ENCODE peak calls at places on chromosome 4, in eight cellular contexts. W is neural progenitor cell; L is CD4-positive, CD25-positive, alpha-beta regulatory T cell; E is thyroid gland; M is kidney epithelial cell; D is ascending aorta; H is MM.1S; Q is testis. K is an unnamed sample.

GRCh38 chr4:151614532-151614931 is 146.3 kb downstream of the GATB start:
- DNase-seq in E (no peak), H (no peak), Q (no peak), W (no peak), L (no peak), D (no peak), M (no peak), K (no peak)

GRCh38 chr4:63105839-63106238 is 1303.4 kb downstream of the TECRL start:
- DNase-seq in W (no peak), D (no peak), Q (no peak), H (no peak), L (no peak), M (no peak), E (no peak), K (no peak)

GRCh38 chr4:165662341-165662740 is 210.7 kb upstream of the TLL1 start:
- DNase-seq in W (no peak), L (no peak), Q (no peak), E (no peak), D (no peak), M (no peak), H (no peak), K (no peak)

GRCh38 chr4:174210952-174211490 is 72.4 kb downstream of the FBXO8 start:
- DNase-seq in E (no peak), Q (no peak), M (no peak), L (no peak), D (no peak), H (no peak), W (no peak), K (no peak)

GRCh38 chr4:140702096-140702757 is 54.0 kb downstream of the TBC1D9 start:
- DNase-seq in M (no peak), Q (no peak), E (no peak), L (no peak), H (no peak), D (no peak), W (no peak), K (no peak)

GRCh38 chr4:185139736-185140135 is 3.3 kb upstream of the SLC25A4 start:
- DNase-seq in W (no peak), M (no peak), E (no peak), Q (no peak), H (no peak), L (no peak), D (no peak), K (no peak)

GRCh38 chr4:150211016-150211415 is 132.8 kb downstream of the DCLK2 start:
- DNase-seq in H (no peak), D (no peak), W (no peak), L (no peak), E (no peak), Q (no peak), M (no peak), K (no peak)

GRCh38 chr4:112649055-112649408 is 12.1 kb downstream of the LARP7 start:
- DNase-seq in D (no peak), L (no peak), W (no peak), M (no peak), Q (no peak), E (no peak), H (no peak), K (no peak)

GRCh38 chr4:79319975-79320374 is 5.9 kb downstream of the NAA11 start:
- DNase-seq in Q (no peak), W (no peak), H (no peak), M (no peak), L (no peak), D (no peak), E (no peak), K (no peak)

GRCh38 chr4:184514121-184514988 is 40.0 kb upstream of the IRF2 start:
- DNase-seq in W (peak; percentile 59), L (no peak), D (no peak), Q (peak; percentile 47), H (no peak), M (peak; percentile 70), E (peak; percentile 13), K (no peak)

GRCh38 chr4:10104991-10105276 is 11.7 kb downstream of the WDR1 start:
- DNase-seq in D (no peak), Q (no peak), H (no peak), E (no peak), L (no peak), M (no peak), W (no peak), K (no peak)

GRCh38 chr4:10105920-10106319 is 10.7 kb downstream of the WDR1 start:
- DNase-seq in L (no peak), H (no peak), D (no peak), M (no peak), Q (no peak), E (no peak), W (no peak), K (no peak)

GRCh38 chr4:10105421-10105820 is 11.2 kb downstream of the WDR1 start:
- DNase-seq in Q (no peak), D (no peak), W (no peak), M (no peak), H (no peak), E (no peak), L (no peak), K (no peak)

GRCh38 chr4:10107111-10108091 is 9.2 kb downstream of the WDR1 start:
- DNase-seq in Q (no peak), D (no peak), E (no peak), H (no peak), W (no peak), M (no peak), L (no peak), K (no peak)

DNA sequence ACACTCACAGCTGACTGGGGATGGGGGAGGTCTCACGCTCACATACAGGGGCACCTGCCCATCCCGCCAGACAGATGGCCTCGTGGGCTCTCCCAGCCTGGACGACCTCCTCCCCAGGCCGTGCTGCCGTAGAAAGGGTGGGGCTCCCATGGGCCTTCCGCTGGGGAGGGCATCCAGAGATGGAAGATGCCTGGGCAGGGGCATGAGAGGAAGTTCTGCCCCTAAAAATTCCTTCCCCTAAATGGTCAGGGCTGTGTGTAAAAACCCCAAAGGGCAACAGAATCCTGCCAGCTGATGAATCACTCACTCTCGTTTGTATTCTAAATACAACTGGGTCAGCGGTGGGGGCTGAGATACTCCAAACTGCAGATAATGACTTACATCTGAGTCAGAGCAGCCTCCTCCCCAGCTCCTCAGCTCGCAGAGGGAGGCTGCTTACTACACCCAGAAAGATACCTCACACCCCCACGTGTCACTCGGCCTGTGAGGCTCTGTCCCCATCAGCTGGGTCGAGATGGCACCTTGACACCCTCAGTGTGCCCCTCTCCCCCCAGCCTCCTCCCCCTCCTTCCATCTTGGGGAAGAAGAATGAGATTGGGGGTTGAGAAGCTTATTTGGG is 10.1 kb downstream of the WDR1 start:
- DNase-seq in Q (peak; percentile 86), H (no peak), D (peak; percentile 97), E (peak; percentile 43), L (no peak), M (peak; percentile 94), W (no peak), K (no peak)
- H3K4me3 ChIP-seq in Q (no peak overlapping the region), H (no peak overlapping the region), D (peak overlapping the region; percentile 32), E (no peak overlapping the region), L (peak overlapping the region; percentile 64), M (no peak overlapping the region), W (no peak overlapping the region), K (no peak overlapping the region)

DNA sequence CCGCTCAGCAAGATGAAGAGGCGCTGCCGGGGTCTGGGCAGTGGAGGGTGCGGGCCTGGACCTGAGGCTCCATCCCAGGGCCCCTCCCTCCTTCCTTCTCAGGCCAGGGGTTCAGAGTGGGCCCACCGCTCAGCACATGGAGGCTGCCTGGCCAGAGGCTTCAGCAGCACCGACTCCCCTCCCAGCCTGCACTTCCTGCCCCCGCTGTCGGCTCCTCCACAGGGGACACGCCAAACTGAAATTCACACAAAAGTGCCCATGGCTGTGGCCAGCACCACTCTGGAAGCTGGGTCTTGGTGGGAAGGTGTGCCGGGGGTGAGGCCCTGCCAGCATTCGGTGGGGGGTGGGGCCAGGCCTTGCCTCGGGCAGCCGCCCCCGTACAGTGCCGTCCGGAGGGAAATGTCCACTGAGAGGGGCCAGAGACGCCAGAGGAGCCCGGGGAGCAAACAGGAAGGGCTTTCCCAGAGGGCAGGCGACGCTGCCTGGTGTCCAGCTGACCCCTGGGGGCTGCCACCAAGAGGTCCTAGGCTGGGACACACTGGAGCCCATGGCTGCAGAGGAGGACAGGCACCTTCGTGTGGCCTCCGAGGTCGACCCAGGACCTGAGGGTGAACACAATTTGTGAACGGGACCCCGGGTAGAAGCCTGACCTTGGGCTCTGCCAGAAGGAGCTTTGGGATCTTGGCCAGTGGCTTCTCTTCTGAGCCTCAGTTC is 84.6 kb upstream of the AFAP1 start:
- DNase-seq in H (no peak), E (no peak), W (no peak), L (no peak), M (no peak), D (no peak), Q (no peak), K (no peak)
- H3K27me3 ChIP-seq in H (peaks cover 98% of the 10 kb centered on the region), E (no peaks in the 10 kb centered on the region), W (no peaks in the 10 kb centered on the region), L (no peaks in the 10 kb centered on the region), M (peaks cover 25% of the 10 kb centered on the region), D (no peaks in the 10 kb centered on the region), Q (no peaks in the 10 kb centered on the region), K (no peaks in the 10 kb centered on the region)

GRCh38 chr4:106358899-106359298 is 9.7 kb downstream of the GIMD1 start:
- DNase-seq in L (no peak), E (no peak), H (no peak), D (no peak), W (no peak), M (no peak), Q (no peak), K (no peak)
- H3K4me3 ChIP-seq in L (no peak overlapping the region), E (no peak overlapping the region), H (no peak overlapping the region), D (no peak overlapping the region), W (no peak overlapping the region), M (no peak overlapping the region), Q (no peak overlapping the region), K (no peak overlapping the region)

GRCh38 chr4:89136525-89136924 is 25.2 kb downstream of the TIGD2 start:
- DNase-seq in L (no peak), D (no peak), E (no peak), Q (no peak), H (no peak), W (no peak), M (no peak), K (no peak)

GRCh38 chr4:89137231-89137630 is 25.9 kb downstream of the TIGD2 start:
- DNase-seq in M (no peak), D (no peak), L (no peak), W (no peak), H (no peak), Q (no peak), E (no peak), K (no peak)

GRCh38 chr4:89142691-89143669 is 31.6 kb downstream of the TIGD2 start:
- DNase-seq in M (no peak), D (no peak), E (no peak), H (peak; percentile 57), Q (no peak), W (no peak), L (no peak), K (no peak)

GRCh38 chr4:89137695-89138094 is 26.4 kb downstream of the TIGD2 start:
- DNase-seq in M (no peak), D (no peak), H (no peak), Q (no peak), L (no peak), W (no peak), E (no peak), K (no peak)

DNA sequence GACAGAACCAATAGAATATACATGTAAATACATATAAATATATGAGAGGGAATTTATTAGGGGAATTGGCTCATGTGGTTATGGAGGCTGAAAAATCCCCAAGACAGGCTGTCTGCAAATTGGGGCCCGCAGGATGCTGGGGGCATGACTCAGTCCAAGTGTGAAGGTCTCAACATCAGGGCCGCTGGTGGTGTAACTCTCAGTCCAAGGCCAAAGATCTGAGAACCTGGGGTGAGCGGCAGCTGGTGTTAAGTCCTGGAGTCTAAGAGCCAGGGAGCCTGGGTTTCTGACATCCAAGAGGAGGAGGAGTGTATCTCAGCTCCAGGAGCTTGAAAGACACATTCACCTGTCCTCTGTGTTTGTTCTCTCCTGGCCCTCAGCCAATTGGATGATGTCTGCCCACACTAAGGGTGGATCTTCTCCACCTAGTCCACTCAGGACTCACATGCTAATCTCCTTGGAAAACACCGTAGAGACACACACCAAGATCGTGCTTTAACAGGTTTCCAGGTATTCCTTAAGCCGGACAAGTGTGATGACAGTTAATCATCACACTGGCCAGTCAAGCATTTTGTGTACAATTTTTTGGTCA is 28.9 kb downstream of the TIGD2 start:
- DNase-seq in D (no peak), E (no peak), L (no peak), H (no peak), M (no peak), Q (no peak), W (no peak), K (no peak)
- H3K27me3 ChIP-seq in D (no peaks in the 10 kb centered on the region), E (no peaks in the 10 kb centered on the region), L (no peaks in the 10 kb centered on the region), H (no peaks in the 10 kb centered on the region), M (no peaks in the 10 kb centered on the region), Q (no peaks in the 10 kb centered on the region), W (no peaks in the 10 kb centered on the region), K (no peaks in the 10 kb centered on the region)